ENCODE peak calls at places on chromosomes 12 and 14, in eight cellular contexts. D, X, N, U, V, Q, J and R are unnamed samples.

GRCh38 chr12:3463927-3464326 is 27.1 kb upstream of the PRMT8 start:
- DNase-seq in D (no peak), X (no peak), N (no peak), U (no peak), V (no peak), Q (peak), J (no peak), R (no peak)

GRCh38 chr12:22361785-22362184 is 27.3 kb upstream of the ST8SIA1 start:
- DNase-seq in D (no peak), X (no peak), N (no peak), U (no peak), V (no peak), Q (no peak), J (no peak), R (no peak)

GRCh38 chr12:132117558-132117875 is 26.6 kb downstream of the DDX51 start:
- DNase-seq in D (no peak), X (no peak), N (no peak), U (no peak), V (no peak), Q (no peak), J (no peak), R (peak)

GRCh38 chr12:26678697-26679660 is 154.0 kb downstream of the ITPR2 start:
- DNase-seq in D (no peak), X (no peak), N (peak), U (no peak), V (no peak), Q (no peak), J (no peak), R (no peak)

GRCh38 chr14:44361083-44361482 is 146.0 kb downstream of the FSCB start:
- DNase-seq in D (no peak), X (no peak), N (no peak), U (no peak), V (no peak), Q (no peak), J (no peak), R (no peak)

GRCh38 chr12:7068240-7068993 is 7.9 kb downstream of the C1S start:
- DNase-seq in D (no peak), X (no peak), N (peak), U (no peak), V (no peak), Q (no peak), J (no peak), R (no peak)

GRCh38 chr12:66931091-66931490 is 252.2 kb upstream of the GRIP1 start:
- DNase-seq in D (no peak), X (no peak), N (no peak), U (no peak), V (no peak), Q (peak), J (no peak), R (no peak)

GRCh38 chr12:74896186-74896585 is 313.5 kb downstream of the KCNC2 start:
- DNase-seq in D (no peak), X (no peak), N (peak), U (no peak), V (no peak), Q (no peak), J (no peak), R (no peak)

GRCh38 chr12:15151141-15152091 is 69.8 kb downstream of the RERG start:
- DNase-seq in D (no peak), X (no peak), N (no peak), U (no peak), V (no peak), Q (no peak), J (no peak), R (no peak)

GRCh38 chr12:49810159-49810459 is 18.1 kb downstream of the NCKAP5L start:
- DNase-seq in D (no peak), X (no peak), N (no peak), U (no peak), V (peak), Q (no peak), J (no peak), R (no peak)

GRCh38 chr14:67971627-67972625 is 152.3 kb downstream of the RAD51B start:
- DNase-seq in D (no peak), X (no peak), N (peak), U (no peak), V (no peak), Q (peak), J (no peak), R (no peak)

GRCh38 chr14:104332634-104333270 is 194.4 kb downstream of the KIF26A start:
- DNase-seq in D (no peak), X (no peak), N (no peak), U (no peak), V (no peak), Q (no peak), J (no peak), R (no peak)

GRCh38 chr12:89702503-89702902 is 6.1 kb downstream of the ATP2B1 start:
- DNase-seq in D (no peak), X (peak), N (no peak), U (no peak), V (no peak), Q (no peak), J (no peak), R (no peak)

GRCh38 chr14:75570797-75571196 is 7.6 kb upstream of the FLVCR2 start:
- DNase-seq in D (no peak), X (no peak), N (no peak), U (no peak), V (no peak), Q (no peak), J (no peak), R (no peak)

GRCh38 chr14:39025250-39025809 is 77.7 kb downstream of the SEC23A start:
- DNase-seq in D (no peak), X (no peak), N (no peak), U (no peak), V (no peak), Q (no peak), J (no peak), R (no peak)

GRCh38 chr12:39813776-39814175 is 194.2 kb upstream of the ABCD2 start:
- DNase-seq in D (no peak), X (no peak), N (peak), U (no peak), V (no peak), Q (no peak), J (no peak), R (no peak)

GRCh38 chr12:108811411-108812185 is 45.8 kb downstream of the SSH1 start:
- DNase-seq in D (no peak), X (no peak), N (no peak), U (no peak), V (no peak), Q (no peak), J (no peak), R (no peak)

GRCh38 chr12:115223322-115223721 is 539.3 kb upstream of the TBX3 start:
- DNase-seq in D (no peak), X (no peak), N (peak), U (no peak), V (no peak), Q (no peak), J (peak), R (no peak)

GRCh38 chr12:117472983-117473382 is 111.6 kb upstream of the NOS1 start:
- DNase-seq in D (peak), X (no peak), N (no peak), U (no peak), V (no peak), Q (no peak), J (no peak), R (peak)

GRCh38 chr14:105436891-105437722 is 17.5 kb downstream of the MTA1 start:
- DNase-seq in D (no peak), X (no peak), N (no peak), U (no peak), V (no peak), Q (no peak), J (no peak), R (no peak)

GRCh38 chr12:96156211-96156610 is 38.0 kb upstream of the ELK3 start:
- DNase-seq in D (no peak), X (no peak), N (no peak), U (no peak), V (no peak), Q (no peak), J (no peak), R (no peak)

GRCh38 chr14:66011855-66012254 is 474.3 kb upstream of the CCDC196 start:
- DNase-seq in D (no peak), X (no peak), N (no peak), U (no peak), V (no peak), Q (no peak), J (no peak), R (no peak)

GRCh38 chr12:57626929-57627445 is 6.0 kb downstream of the B4GALNT1 start:
- DNase-seq in D (no peak), X (no peak), N (no peak), U (no peak), V (no peak), Q (no peak), J (no peak), R (no peak)

GRCh38 chr14:87994974-87995373 is 2.0 kb upstream of the GALC start:
- DNase-seq in D (no peak), X (no peak), N (no peak), U (no peak), V (no peak), Q (no peak), J (no peak), R (no peak)

GRCh38 chr12:132237772-132238486 is 91.5 kb downstream of the GALNT9 start:
- DNase-seq in D (no peak), X (no peak), N (no peak), U (no peak), V (peak), Q (no peak), J (no peak), R (no peak)

GRCh38 chr12:94535614-94535932 is 75.9 kb upstream of the CEP83 start:
- DNase-seq in D (no peak), X (peak), N (no peak), U (no peak), V (no peak), Q (no peak), J (no peak), R (no peak)

GRCh38 chr12:1197264-1198018 is 206.4 kb downstream of the ERC1 start:
- DNase-seq in D (no peak), X (no peak), N (peak), U (no peak), V (no peak), Q (no peak), J (no peak), R (no peak)

GRCh38 chr12:120468846-120469449 is 600 bp downstream of the SRSF9 start:
- DNase-seq in D (peak), X (no peak), N (peak), U (peak), V (peak), Q (no peak), J (peak), R (peak)

GRCh38 chr14:45426685-45427282 is 173.8 kb upstream of the MIS18BP1 start:
- DNase-seq in D (no peak), X (peak), N (peak), U (no peak), V (no peak), Q (peak), J (no peak), R (peak)

GRCh38 chr12:44812062-44812461 is 64.1 kb downstream of the NELL2 start:
- DNase-seq in D (no peak), X (no peak), N (no peak), U (peak), V (no peak), Q (peak), J (no peak), R (peak)